ENCODE peak calls at places on chromosomes 13 and 19, in eight cellular contexts. U, S, Y, D, P, T, I and F are unnamed samples.

GRCh38 chr19:2308114-2308556 is at the start of gene LINGO3:
- DNase-seq in P (no peak), T (no peak), D (no peak), I (no peak), Y (no peak), S (no peak), U (no peak), F (no peak)

GRCh38 chr13:75760182-75760981 is 124.3 kb downstream of the LMO7 start:
- DNase-seq in P (no peak), T (no peak), D (no peak), S (no peak), Y (peak; percentile 37), U (peak; percentile 33), I (no peak), F (no peak)

GRCh38 chr19:55014714-55015113 is 23.4 kb downstream of the GP6 start:
- DNase-seq in D (no peak), T (no peak), P (no peak), U (no peak), Y (no peak), I (no peak), S (no peak), F (no peak)

GRCh38 chr13:111404746-111405145 is 84.3 kb downstream of the TEX29 start:
- DNase-seq in D (no peak), U (no peak), T (peak; percentile 51), P (no peak), S (no peak), I (no peak), Y (no peak), F (peak; percentile 38)

GRCh38 chr13:51202477-51203046 is 19.6 kb upstream of the FAM124A start:
- DNase-seq in D (no peak), T (no peak), I (no peak), Y (no peak), U (no peak), S (no peak), P (no peak), F (no peak)

GRCh38 chr19:15299568-15300409 is 32.5 kb downstream of the BRD4 start:
- DNase-seq in I (peak; percentile 65), P (no peak), D (no peak), S (no peak), U (peak; percentile 89), Y (no peak), T (peak; percentile 47), F (no peak)

GRCh38 chr13:89380101-89380500 is 1708.9 kb downstream of the SLITRK5 start:
- DNase-seq in U (no peak), T (no peak), I (no peak), P (no peak), Y (peak; percentile 4), S (no peak), D (no peak), F (no peak)

GRCh38 chr13:27004866-27005265 is 166.7 kb downstream of the USP12 start:
- DNase-seq in Y (no peak), S (no peak), U (no peak), T (no peak), I (no peak), P (no peak), D (no peak), F (no peak)

GRCh38 chr19:43820098-43820860 is 6.8 kb upstream of the ZNF283 start:
- DNase-seq in I (peak; percentile 9), P (no peak), T (peak; percentile 71), S (no peak), D (no peak), U (peak; percentile 42), Y (no peak), F (no peak)

GRCh38 chr19:46866407-46867132 is 5.8 kb downstream of the ARHGAP35 start:
- DNase-seq in Y (no peak), U (no peak), D (no peak), I (no peak), S (no peak), T (no peak), P (no peak), F (no peak)

GRCh38 chr19:1309977-1310852 is 24.5 kb downstream of the EFNA2 start:
- DNase-seq in P (no peak), D (no peak), T (no peak), Y (no peak), S (no peak), U (no peak), I (no peak), F (peak; percentile 55)

GRCh38 chr19:29277107-29277506 is 64.2 kb upstream of the UQCRFS1 start:
- DNase-seq in U (no peak), Y (no peak), S (peak; percentile 21), P (no peak), D (no peak), I (no peak), T (peak; percentile 31), F (no peak)

GRCh38 chr19:53132231-53132991 is at the start of gene ZNF415:
- DNase-seq in D (peak; percentile 56), Y (no peak), U (peak; percentile 67), I (no peak), S (no peak), P (peak; percentile 47), T (peak; percentile 79), F (peak; percentile 73)

GRCh38 chr13:90205911-90206310 is 1141.6 kb upstream of the MIR17HG start:
- DNase-seq in Y (no peak), T (no peak), I (no peak), U (no peak), S (no peak), P (no peak), D (no peak), F (no peak)

GRCh38 chr19:31348416-31349159 is 648 bp downstream of the TSHZ3 start:
- DNase-seq in U (no peak), I (no peak), D (no peak), P (peak; percentile 42), Y (no peak), S (no peak), T (no peak), F (no peak)

GRCh38 chr19:30097746-30098280 is 155.8 kb downstream of the URI1 start:
- DNase-seq in P (no peak), Y (no peak), S (no peak), U (no peak), D (no peak), I (no peak), T (peak; percentile 23), F (peak; percentile 15)

GRCh38 chr19:2495130-2495641 is 19.3 kb downstream of the GADD45B start:
- DNase-seq in D (no peak), S (no peak), Y (no peak), P (no peak), U (peak; percentile 40), I (no peak), T (peak; percentile 94), F (peak; percentile 74)

GRCh38 chr13:78323848-78324247 is 279.5 kb downstream of the POU4F1 start:
- DNase-seq in U (no peak), Y (no peak), P (no peak), T (no peak), I (no peak), D (no peak), S (no peak), F (no peak)

GRCh38 chr13:77398825-77399620 is 72.1 kb upstream of the MYCBP2 start:
- DNase-seq in I (no peak), P (no peak), D (no peak), U (no peak), T (no peak), S (no peak), Y (no peak), F (no peak)

GRCh38 chr13:21583496-21583895 is 20.5 kb downstream of the MICU2 start:
- DNase-seq in Y (no peak), P (peak; percentile 15), U (peak; percentile 66), S (no peak), I (no peak), D (no peak), T (no peak), F (no peak)

GRCh38 chr19:39828634-39829032 is 5.3 kb downstream of the DYRK1B start:
- DNase-seq in S (no peak), D (no peak), U (no peak), Y (no peak), T (no peak), P (no peak), I (no peak), F (no peak)

GRCh38 chr13:109412232-109412935 is 374.0 kb downstream of the IRS2 start:
- DNase-seq in P (no peak), U (peak; percentile 33), I (no peak), Y (peak; percentile 18), D (peak; percentile 61), T (no peak), S (no peak), F (no peak)

GRCh38 chr13:110445722-110446569 is 115.6 kb downstream of the RAB20 start:
- DNase-seq in Y (no peak), I (no peak), U (peak; percentile 31), D (no peak), T (no peak), S (no peak), P (no peak), F (no peak)

GRCh38 chr13:83702021-83702420 is 180.3 kb downstream of the SLITRK1 start:
- DNase-seq in I (no peak), P (no peak), T (no peak), D (no peak), U (no peak), Y (no peak), S (no peak), F (no peak)

GRCh38 chr19:30719189-30719990 is 347.2 kb downstream of the ZNF536 start:
- DNase-seq in T (peak; percentile 75), S (no peak), D (no peak), I (no peak), P (no peak), Y (no peak), U (no peak), F (no peak)

GRCh38 chr13:32314271-32314967 is 744 bp downstream of the ZAR1L start:
- DNase-seq in U (no peak), S (no peak), T (peak; percentile 86), I (no peak), D (no peak), P (no peak), Y (no peak), F (no peak)

GRCh38 chr13:57627663-57628062 is 3.9 kb upstream of the PCDH17 start:
- DNase-seq in T (no peak), D (no peak), Y (no peak), U (peak; percentile 2), S (no peak), P (no peak), I (no peak), F (no peak)

GRCh38 chr13:49539313-49539712 is 43.6 kb downstream of the PHF11 start:
- DNase-seq in T (no peak), I (no peak), U (peak; percentile 20), Y (no peak), P (no peak), D (no peak), S (no peak), F (no peak)

GRCh38 chr13:25046985-25047660 is 48.8 kb upstream of the PABPC3 start:
- DNase-seq in I (no peak), T (no peak), P (no peak), U (peak; percentile 18), Y (no peak), D (peak; percentile 62), S (no peak), F (no peak)

GRCh38 chr13:40094056-40094455 is 438.6 kb downstream of the COG6 start:
- DNase-seq in D (no peak), Y (no peak), U (no peak), P (no peak), T (no peak), S (no peak), I (no peak), F (no peak)

GRCh38 chr13:19845758-19846157 is 17.7 kb downstream of the ZMYM5 start:
- DNase-seq in P (peak; percentile 61), S (no peak), D (no peak), U (peak; percentile 99), I (peak; percentile 88), T (no peak), Y (peak; percentile 77), F (peak; percentile 67)

GRCh38 chr13:24131749-24132148 is 28.8 kb upstream of the SPATA13 start:
- DNase-seq in S (no peak), U (no peak), T (no peak), I (no peak), Y (no peak), P (no peak), D (no peak), F (no peak)

GRCh38 chr13:24228852-24229458 is 68.4 kb downstream of the SPATA13 start:
- DNase-seq in S (no peak), D (peak; percentile 37), I (no peak), Y (peak; percentile 57), U (peak; percentile 81), P (no peak), T (no peak), F (no peak)

GRCh38 chr13:94119360-94119936 is 360.0 kb downstream of the DCT start:
- DNase-seq in U (no peak), S (no peak), D (no peak), Y (no peak), T (peak; percentile 66), I (no peak), P (no peak), F (no peak)